ENCODE peak calls at places on chromosomes 12 and 14, in five cellular contexts. O is psoas muscle; X is lower lobe of right lung; U is CD4-positive, CD25-positive, alpha-beta regulatory T cell; Z is C1 segment of cervical spinal cord. N is an unnamed sample.

GRCh38 chr14:28777773-28778606 is 11.4 kb downstream of the FOXG1 start:
- DNase-seq in X (no peak), Z (no peak), O (no peak), U (no peak), N (no peak)

GRCh38 chr14:105884808-105885281 is 358.5 kb downstream of the TMEM121 start:
- DNase-seq in U (no peak), O (no peak), X (peak; percentile 11), Z (no peak), N (no peak)

GRCh38 chr12:52029686-52030085 is 21.6 kb upstream of the NR4A1 start:
- DNase-seq in Z (no peak), U (no peak), O (no peak), X (peak; percentile 67), N (no peak)

GRCh38 chr14:100340454-100340813 is 17.3 kb downstream of the SLC25A47 start:
- DNase-seq in Z (no peak), X (no peak), U (no peak), O (no peak), N (no peak)

GRCh38 chr14:77902806-77903205 is 102.9 kb downstream of the ADCK1 start:
- DNase-seq in O (no peak), U (no peak), X (no peak), Z (no peak), N (no peak)

GRCh38 chr14:36952702-36953101 is 219.7 kb downstream of the SLC25A21 start:
- DNase-seq in Z (no peak), O (no peak), X (no peak), U (no peak), N (no peak)

GRCh38 chr14:92780865-92781264 is 13.2 kb upstream of the GOLGA5 start:
- DNase-seq in O (no peak), U (no peak), X (no peak), Z (no peak), N (no peak)

GRCh38 chr14:104387385-104388010 is 192.1 kb upstream of the C14orf180 start:
- DNase-seq in Z (no peak), U (no peak), X (no peak), O (no peak), N (no peak)

GRCh38 chr12:113143959-113144358 is 5.6 kb upstream of the CFAP73 start:
- DNase-seq in X (no peak), O (no peak), U (no peak), Z (no peak), N (no peak)

GRCh38 chr14:104678346-104678745 is 11.1 kb upstream of the INF2 start:
- DNase-seq in O (no peak), U (no peak), X (peak; percentile 56), Z (no peak), N (no peak)

GRCh38 chr14:24978862-24979724 is 70.9 kb downstream of the STXBP6 start:
- DNase-seq in Z (no peak), X (no peak), O (no peak), U (no peak), N (no peak)

GRCh38 chr14:91303091-91303923 is 58.8 kb upstream of the GPR68 start:
- DNase-seq in O (peak; percentile 35), X (peak; percentile 41), Z (no peak), U (peak; percentile 58), N (no peak)

GRCh38 chr12:6360578-6361490 is 14.5 kb downstream of the SCNN1A start:
- DNase-seq in O (no peak), U (no peak), X (no peak), Z (no peak), N (no peak)

GRCh38 chr12:43676183-43676813 is 82.3 kb downstream of the PUS7L start:
- DNase-seq in X (no peak), Z (no peak), O (no peak), U (no peak), N (no peak)

GRCh38 chr12:76311796-76312195 is 36.4 kb downstream of the BBS10 start:
- DNase-seq in X (no peak), Z (no peak), O (no peak), U (no peak), N (no peak)

GRCh38 chr14:64910847-64911495 is 3.3 kb upstream of the CHURC1 start:
- DNase-seq in U (no peak), Z (no peak), O (no peak), X (no peak), N (no peak)

GRCh38 chr14:59438148-59438766 is 26.9 kb downstream of the GPR135 start:
- DNase-seq in U (no peak), X (no peak), Z (no peak), O (no peak), N (no peak)

GRCh38 chr14:105508601-105509000 is 17.6 kb downstream of the TEDC1 start:
- DNase-seq in U (no peak), Z (no peak), X (no peak), O (no peak), N (no peak)

GRCh38 chr12:115155665-115156645 is 472.0 kb upstream of the TBX3 start:
- DNase-seq in Z (no peak), O (no peak), X (no peak), U (no peak), N (no peak)